ENCODE peak calls at places on chromosomes 3 and 15, in eight cellular contexts. J is central memory CD4-positive, alpha-beta T cell; L is pancreas; N is HTR-8/SVneo; B is AG09319; U is AML-193; Q is GM04504; X is AG08396. H is an unnamed sample.

GRCh38 chr15:65740148-65740547 is 51.9 kb downstream of the DENND4A start:
- DNase-seq in N (no peak), J (no peak), B (no peak), X (no peak), Q (no peak), L (no peak), U (no peak), H (no peak)

GRCh38 chr3:177977381-177978158 is 558.7 kb upstream of the KCNMB2 start:
- DNase-seq in N (peak), J (no peak), X (peak), B (peak), L (no peak), U (no peak), Q (no peak), H (no peak)

GRCh38 chr3:10430805-10431204 is 74.6 kb downstream of the ATP2B2 start:
- DNase-seq in U (no peak), B (no peak), X (no peak), Q (no peak), N (no peak), L (no peak), J (no peak), H (no peak)

GRCh38 chr15:98906712-98907083 is 100.9 kb downstream of the PGPEP1L start:
- DNase-seq in B (no peak), X (no peak), L (no peak), J (no peak), U (no peak), N (no peak), Q (no peak), H (no peak)

GRCh38 chr3:116153174-116153573 is 292.1 kb downstream of the LSAMP start:
- DNase-seq in L (no peak), B (no peak), Q (no peak), N (no peak), J (no peak), X (no peak), U (no peak), H (no peak)

GRCh38 chr3:66363133-66363532 is 137.7 kb downstream of the LRIG1 start:
- DNase-seq in Q (no peak), N (peak), B (no peak), X (no peak), J (no peak), U (no peak), L (no peak), H (no peak)

GRCh38 chr3:134652409-134652831 is 1.6 kb upstream of the KY start:
- DNase-seq in B (no peak), L (no peak), U (no peak), Q (no peak), J (no peak), N (no peak), X (peak), H (no peak)

GRCh38 chr3:9552252-9552999 is 1.2 kb downstream of the LHFPL4 start:
- DNase-seq in J (peak), Q (peak), U (no peak), B (no peak), N (peak), X (peak), L (peak), H (peak)

GRCh38 chr3:47634996-47635395 is 56.3 kb upstream of the CSPG5 start:
- DNase-seq in Q (no peak), X (no peak), N (no peak), L (no peak), J (no peak), B (no peak), U (no peak), H (no peak)

GRCh38 chr3:12810963-12811362 is 14.5 kb downstream of the CAND2 start:
- DNase-seq in X (no peak), U (no peak), L (no peak), N (no peak), B (no peak), J (no peak), Q (no peak), H (no peak)

GRCh38 chr3:79390352-79390751 is 377.4 kb downstream of the ROBO1 start:
- DNase-seq in U (no peak), J (no peak), N (no peak), L (no peak), X (no peak), Q (no peak), B (no peak), H (no peak)

GRCh38 chr15:28289694-28290463 is 32.1 kb downstream of the HERC2 start:
- DNase-seq in U (no peak), N (no peak), X (no peak), J (no peak), L (no peak), Q (no peak), B (no peak), H (no peak)

GRCh38 chr3:71423151-71423906 is 160.2 kb downstream of the FOXP1 start:
- DNase-seq in N (peak), X (no peak), J (no peak), Q (no peak), U (no peak), B (no peak), L (no peak), H (no peak)

GRCh38 chr3:14771593-14772497 is 46.9 kb upstream of the FGD5 start:
- DNase-seq in U (no peak), Q (no peak), X (no peak), L (no peak), B (no peak), J (no peak), N (no peak), H (no peak)

GRCh38 chr3:98770261-98771039 is 7.3 kb downstream of the ST3GAL6 start:
- DNase-seq in X (no peak), Q (no peak), B (no peak), L (no peak), U (no peak), N (no peak), J (no peak), H (no peak)

GRCh38 chr15:77753238-77753873 is 120.6 kb upstream of the LINGO1 start:
- DNase-seq in J (no peak), L (no peak), B (no peak), X (peak), Q (peak), U (no peak), N (peak), H (no peak)

GRCh38 chr3:45100998-45101407 is 45.2 kb downstream of the CDCP1 start:
- DNase-seq in U (peak), J (no peak), L (no peak), B (no peak), Q (peak), X (peak), N (no peak), H (no peak)

H was measured in left colon.